ENCODE peak calls at places on chromosomes 12 and 14, in nine cellular contexts. Y is CD8-positive, alpha-beta memory T cell; E is left ventricle myocardium inferior; O is body of pancreas; T is heart left ventricle; W is PC-9; P is coronary artery; Q is SK-N-SH; S is transverse colon. V is an unnamed sample.
A peak's percentile ranks its signal among the peaks of the same experiment; 100 is the strongest.

GRCh38 chr14:23182372-23183014 is 967 bp downstream of the SLC7A8 start:
- DNase-seq in T (peak; percentile 23), E (no peak), Q (no peak), S (peak; percentile 70), Y (no peak), O (peak; percentile 56), P (no peak), W (no peak), V (no peak)

GRCh38 chr14:53953828-53954550 is 2.6 kb downstream of the BMP4 start:
- DNase-seq in W (peak; percentile 35), Q (peak; percentile 46), T (peak; percentile 39), P (no peak), Y (no peak), O (peak; percentile 42), S (peak; percentile 31), E (peak; percentile 38), V (no peak)

GRCh38 chr12:122793685-122794106 is 19.3 kb downstream of the CCDC62 start:
- DNase-seq in T (no peak), Y (no peak), W (no peak), S (no peak), O (peak; percentile 44), Q (peak; percentile 74), P (no peak), E (no peak), V (no peak)

GRCh38 chr14:51869426-51870113 is 9.2 kb downstream of the GNG2 start:
- DNase-seq in E (no peak), T (no peak), Q (no peak), O (no peak), P (no peak), S (no peak), W (no peak), Y (peak; percentile 36), V (no peak)

GRCh38 chr12:85531345-85531744 is 251.3 kb downstream of the ALX1 start:
- DNase-seq in Q (no peak), P (no peak), S (no peak), E (no peak), T (no peak), Y (no peak), O (no peak), W (no peak), V (no peak)

GRCh38 chr12:124545508-124546418 is 21.6 kb downstream of the NCOR2 start:
- DNase-seq in P (no peak), W (no peak), T (no peak), E (no peak), O (no peak), Q (no peak), Y (no peak), S (peak; percentile 64), V (no peak)

GRCh38 chr12:93387780-93388179 is 10.1 kb downstream of the NUDT4 start:
- DNase-seq in T (no peak), Q (no peak), Y (no peak), W (no peak), S (no peak), P (no peak), O (no peak), E (no peak), V (no peak)

GRCh38 chr12:66896797-66897196 is 217.9 kb upstream of the GRIP1 start:
- DNase-seq in P (no peak), T (no peak), E (no peak), S (no peak), Q (no peak), O (no peak), W (no peak), Y (no peak), V (no peak)

GRCh38 chr12:91109148-91109564 is 2.1 kb downstream of the LUM start:
- DNase-seq in P (no peak), O (peak; percentile 66), Y (no peak), T (peak; percentile 59), S (peak; percentile 70), W (no peak), E (peak; percentile 81), Q (no peak), V (no peak)

GRCh38 chr14:64715628-64716412 is 11.6 kb downstream of the PLEKHG3 start:
- DNase-seq in Q (no peak), W (no peak), E (no peak), S (no peak), P (peak; percentile 73), O (peak; percentile 73), Y (no peak), T (no peak), V (no peak)

GRCh38 chr14:28767851-28768548 is 1.4 kb downstream of the FOXG1 start:
- DNase-seq in T (no peak), O (no peak), P (no peak), W (no peak), Y (no peak), E (no peak), S (no peak), Q (no peak), V (no peak)

GRCh38 chr12:57008113-57008687 is 1.9 kb upstream of the ZBTB39 start:
- DNase-seq in Q (peak; percentile 72), O (no peak), Y (no peak), E (no peak), P (no peak), S (no peak), W (peak; percentile 51), T (no peak), V (no peak)

GRCh38 chr12:118360785-118361404 is 11.8 kb downstream of the TAOK3 start:
- DNase-seq in P (no peak), E (no peak), O (no peak), S (no peak), T (no peak), Q (no peak), W (no peak), Y (no peak), V (no peak)

GRCh38 chr12:31742891-31743290 is 14.1 kb upstream of the AMN1 start:
- DNase-seq in O (no peak), W (no peak), Y (no peak), Q (no peak), P (no peak), S (no peak), E (no peak), T (no peak), V (no peak)

GRCh38 chr12:12384601-12385321 is 27.9 kb downstream of the BORCS5 start:
- DNase-seq in S (no peak), Y (peak; percentile 6), P (no peak), W (no peak), T (no peak), O (no peak), Q (peak; percentile 45), E (no peak), V (no peak)

GRCh38 chr12:52245962-52246577 is 13.0 kb downstream of the KRT7 start:
- DNase-seq in W (no peak), Y (no peak), S (no peak), E (no peak), T (no peak), P (no peak), Q (no peak), O (no peak), V (no peak)

GRCh38 chr12:4118017-4118510 is 155.5 kb upstream of the CCND2 start:
- DNase-seq in O (peak; percentile 53), W (no peak), P (peak; percentile 63), T (peak; percentile 51), Q (no peak), E (peak; percentile 53), S (peak; percentile 80), Y (no peak), V (peak; percentile 27)

GRCh38 chr14:35292770-35293561 is 784 bp downstream of the PSMA6 start:
- DNase-seq in O (no peak), Y (no peak), T (no peak), E (no peak), S (no peak), P (no peak), Q (no peak), W (no peak), V (no peak)

GRCh38 chr14:35534884-35535793 is 1.2 kb downstream of the INSM2 start:
- DNase-seq in O (peak; percentile 66), T (peak; percentile 46), E (peak; percentile 60), P (no peak), Y (peak; percentile 31), Q (peak; percentile 52), W (no peak), S (peak; percentile 59), V (peak; percentile 20)

GRCh38 chr12:112858776-112859175 is 48.0 kb upstream of the OAS1 start:
- DNase-seq in E (no peak), S (no peak), Q (no peak), W (no peak), T (no peak), Y (no peak), O (no peak), P (peak; percentile 40), V (no peak)

DNA sequence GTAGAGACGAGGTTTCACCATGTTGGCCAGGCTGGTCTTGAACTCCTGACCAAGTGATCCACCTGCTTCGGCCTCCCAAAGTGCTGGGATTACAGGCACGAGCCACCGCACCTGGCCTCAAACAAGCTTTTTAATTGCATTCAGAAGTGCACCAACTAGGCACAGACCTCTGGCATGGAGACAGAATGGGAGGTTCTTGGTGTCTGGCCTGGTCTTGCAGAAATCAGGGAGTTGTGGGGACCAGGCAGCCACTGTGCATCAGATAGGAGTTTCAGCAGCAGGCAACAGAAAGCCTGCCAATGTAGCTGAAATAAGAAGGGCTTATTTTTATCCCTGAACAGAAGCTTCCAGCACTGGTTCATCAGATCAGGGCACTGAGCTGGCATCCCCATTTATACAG is 22.2 kb upstream of the TCL1B start:
- DNase-seq in Q (no peak), Y (no peak), E (no peak), P (no peak), T (no peak), W (no peak), S (no peak), O (peak; percentile 65), V (no peak)
- H3K27ac ChIP-seq in Q (no peak overlapping the region), Y (no peak overlapping the region), E (no peak overlapping the region), P (no peak overlapping the region), T (no peak overlapping the region), W (no peak overlapping the region), S (no peak overlapping the region), O (peak overlapping the region; percentile 75), V (no peak overlapping the region)

GRCh38 chr12:25320123-25321006 is 69.6 kb upstream of the KRAS start:
- DNase-seq in O (no peak), P (no peak), Q (no peak), Y (no peak), T (no peak), W (no peak), E (no peak), S (no peak), V (no peak)
- H3K27ac ChIP-seq in O (no peak overlapping the region), P (no peak overlapping the region), Q (no peak overlapping the region), Y (no peak overlapping the region), T (no peak overlapping the region), W (no peak overlapping the region), E (no peak overlapping the region), S (no peak overlapping the region), V (no peak overlapping the region)

DNA sequence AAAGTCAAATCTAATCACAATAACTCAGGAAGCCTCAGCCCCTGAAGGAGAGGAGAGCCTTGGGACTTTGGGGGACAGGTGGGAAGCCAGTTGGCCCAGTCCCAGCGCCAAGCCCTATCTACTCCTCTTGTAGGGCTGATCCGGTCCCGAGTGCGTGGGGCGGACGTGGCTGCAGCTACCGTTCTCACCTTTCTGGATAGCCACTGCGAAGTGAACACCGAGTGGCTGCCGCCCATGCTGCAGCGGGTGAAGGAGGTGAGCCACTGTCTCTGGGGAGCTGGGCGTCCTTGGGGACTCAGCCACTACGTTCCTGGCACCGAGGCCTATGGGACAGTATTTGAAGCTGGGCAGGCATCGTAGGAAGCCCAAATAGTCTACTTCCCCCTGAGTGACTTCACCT is 68.4 kb downstream of the GALNT16 start:
- DNase-seq in P (peak; percentile 26), S (no peak), O (no peak), W (no peak), E (no peak), Q (no peak), T (no peak), Y (no peak), V (no peak)
- H3K27ac ChIP-seq in P (no peak overlapping the region), S (no peak overlapping the region), O (no peak overlapping the region), W (no peak overlapping the region), E (no peak overlapping the region), Q (no peak overlapping the region), T (no peak overlapping the region), Y (no peak overlapping the region), V (no peak overlapping the region)

GRCh38 chr12:997505-997904 is 6.5 kb downstream of the ERC1 start:
- DNase-seq in E (no peak), S (no peak), Y (no peak), Q (no peak), O (no peak), P (no peak), T (no peak), W (no peak), V (no peak)
- H3K27ac ChIP-seq in E (peak overlapping the region; percentile 27), S (peak overlapping the region; percentile 44), Y (no peak overlapping the region), Q (no peak overlapping the region), O (no peak overlapping the region), P (no peak overlapping the region), T (no peak overlapping the region), W (no peak overlapping the region), V (no peak overlapping the region)